ENCODE peak calls at places on chromosome 21, in nine cellular contexts. One of them, this sample, is unnamed. For H3K4me1, the result is how much of the 10 kb centered on the place peaks cover.

GRCh38 chr21:29025328-29025713 is 853 bp downstream of the USP16 start:
- DNase-seq in IMR-90: peak
- DNase-seq in neural progenitor cell: peak
- DNase-seq in mucosa of descending colon: no peak
- DNase-seq in ovary: no peak
- DNase-seq in colonic mucosa: no peak
- DNase-seq in heart left ventricle: no peak
- DNase-seq in spleen: no peak
- DNase-seq in kidney: no peak
- DNase-seq in this sample: no peak

GRCh38 chr21:33268736-33269441 is 2.7 kb downstream of the IL10RB start:
- DNase-seq in IMR-90: no peak
- DNase-seq in neural progenitor cell: no peak
- DNase-seq in mucosa of descending colon: peak
- DNase-seq in ovary: no peak
- DNase-seq in colonic mucosa: peak
- DNase-seq in heart left ventricle: peak
- DNase-seq in spleen: no peak
- DNase-seq in kidney: peak
- DNase-seq in this sample: no peak

GRCh38 chr21:38075833-38076567 is 159.7 kb upstream of the KCNJ6 start:
- DNase-seq in IMR-90: no peak
- DNase-seq in neural progenitor cell: no peak
- DNase-seq in mucosa of descending colon: no peak
- DNase-seq in ovary: no peak
- DNase-seq in colonic mucosa: no peak
- DNase-seq in heart left ventricle: no peak
- DNase-seq in spleen: no peak
- DNase-seq in kidney: no peak
- DNase-seq in this sample: no peak

GRCh38 chr21:15667010-15667409 is 62.8 kb upstream of the USP25 start:
- DNase-seq in IMR-90: peak
- DNase-seq in neural progenitor cell: no peak
- DNase-seq in mucosa of descending colon: no peak
- DNase-seq in ovary: no peak
- DNase-seq in colonic mucosa: no peak
- DNase-seq in heart left ventricle: no peak
- DNase-seq in spleen: no peak
- DNase-seq in kidney: no peak
- DNase-seq in this sample: peak

GRCh38 chr21:25582888-25583287 is 24.4 kb downstream of the MRPL39 start:
- DNase-seq in IMR-90: no peak
- DNase-seq in neural progenitor cell: no peak
- DNase-seq in mucosa of descending colon: no peak
- DNase-seq in ovary: no peak
- DNase-seq in colonic mucosa: no peak
- DNase-seq in heart left ventricle: no peak
- DNase-seq in spleen: no peak
- DNase-seq in kidney: no peak
- DNase-seq in this sample: no peak

GRCh38 chr21:8991088-8991907 is 1530.1 kb upstream of the TPTE start:
- DNase-seq in IMR-90: no peak
- DNase-seq in neural progenitor cell: no peak
- DNase-seq in mucosa of descending colon: no peak
- DNase-seq in ovary: no peak
- DNase-seq in colonic mucosa: no peak
- DNase-seq in heart left ventricle: no peak
- DNase-seq in spleen: no peak
- DNase-seq in kidney: no peak
- DNase-seq in this sample: peak

GRCh38 chr21:25487046-25487594 is 120.2 kb downstream of the MRPL39 start:
- DNase-seq in IMR-90: no peak
- DNase-seq in neural progenitor cell: no peak
- DNase-seq in mucosa of descending colon: no peak
- DNase-seq in ovary: no peak
- DNase-seq in colonic mucosa: no peak
- DNase-seq in heart left ventricle: no peak
- DNase-seq in spleen: no peak
- DNase-seq in kidney: no peak
- DNase-seq in this sample: no peak

GRCh38 chr21:14452031-14452778 is 69.3 kb upstream of the HSPA13 start:
- DNase-seq in IMR-90: no peak
- DNase-seq in neural progenitor cell: no peak
- DNase-seq in mucosa of descending colon: no peak
- DNase-seq in ovary: no peak
- DNase-seq in colonic mucosa: no peak
- DNase-seq in heart left ventricle: no peak
- DNase-seq in spleen: no peak
- DNase-seq in kidney: no peak
- DNase-seq in this sample: no peak

GRCh38 chr21:24899138-24899537 is 708.1 kb downstream of the MRPL39 start:
- DNase-seq in IMR-90: no peak
- DNase-seq in neural progenitor cell: no peak
- DNase-seq in mucosa of descending colon: no peak
- DNase-seq in ovary: no peak
- DNase-seq in colonic mucosa: no peak
- DNase-seq in heart left ventricle: no peak
- DNase-seq in spleen: no peak
- DNase-seq in kidney: no peak
- DNase-seq in this sample: no peak

GRCh38 chr21:38027901-38028300 is 111.6 kb upstream of the KCNJ6 start:
- DNase-seq in IMR-90: no peak
- DNase-seq in neural progenitor cell: no peak
- DNase-seq in mucosa of descending colon: no peak
- DNase-seq in ovary: no peak
- DNase-seq in colonic mucosa: no peak
- DNase-seq in heart left ventricle: no peak
- DNase-seq in spleen: no peak
- DNase-seq in kidney: no peak
- DNase-seq in this sample: peak

GRCh38 chr21:26140185-26140584 is 30.4 kb downstream of the APP start:
- DNase-seq in IMR-90: peak
- DNase-seq in neural progenitor cell: no peak
- DNase-seq in mucosa of descending colon: no peak
- DNase-seq in ovary: no peak
- DNase-seq in colonic mucosa: peak
- DNase-seq in heart left ventricle: peak
- DNase-seq in spleen: no peak
- DNase-seq in kidney: peak
- DNase-seq in this sample: peak

GRCh38 chr21:25350056-25350455 is 257.2 kb downstream of the MRPL39 start:
- DNase-seq in IMR-90: peak
- DNase-seq in neural progenitor cell: peak
- DNase-seq in mucosa of descending colon: no peak
- DNase-seq in ovary: no peak
- DNase-seq in colonic mucosa: no peak
- DNase-seq in heart left ventricle: no peak
- DNase-seq in spleen: no peak
- DNase-seq in kidney: no peak
- DNase-seq in this sample: no peak

GRCh38 chr21:26965567-26966359 is 1.1 kb downstream of the ADAMTS5 start:
- DNase-seq in IMR-90: peak
- DNase-seq in neural progenitor cell: peak
- DNase-seq in mucosa of descending colon: peak
- DNase-seq in ovary: peak
- DNase-seq in colonic mucosa: peak
- DNase-seq in heart left ventricle: peak
- DNase-seq in spleen: peak
- DNase-seq in kidney: peak
- DNase-seq in this sample: no peak

GRCh38 chr21:27622636-27623035 is 655.7 kb upstream of the ADAMTS5 start:
- DNase-seq in IMR-90: no peak
- DNase-seq in neural progenitor cell: no peak
- DNase-seq in mucosa of descending colon: no peak
- DNase-seq in ovary: no peak
- DNase-seq in colonic mucosa: no peak
- DNase-seq in heart left ventricle: no peak
- DNase-seq in spleen: no peak
- DNase-seq in kidney: no peak
- DNase-seq in this sample: no peak

GRCh38 chr21:25934771-25935224 is 200.0 kb downstream of the GABPA start:
- DNase-seq in IMR-90: peak
- DNase-seq in neural progenitor cell: no peak
- DNase-seq in mucosa of descending colon: no peak
- DNase-seq in ovary: no peak
- DNase-seq in colonic mucosa: peak
- DNase-seq in heart left ventricle: peak
- DNase-seq in spleen: no peak
- DNase-seq in kidney: peak
- DNase-seq in this sample: peak

GRCh38 chr21:44333701-44334636 is 5.2 kb downstream of the CFAP410 start:
- DNase-seq in IMR-90: no peak
- DNase-seq in neural progenitor cell: no peak
- DNase-seq in mucosa of descending colon: no peak
- DNase-seq in ovary: no peak
- DNase-seq in colonic mucosa: no peak
- DNase-seq in heart left ventricle: no peak
- DNase-seq in spleen: no peak
- DNase-seq in kidney: no peak
- DNase-seq in this sample: no peak
- H3K4me1 ChIP-seq in IMR-90: under half
- H3K4me1 ChIP-seq in neural progenitor cell: under half
- H3K4me1 ChIP-seq in mucosa of descending colon: under half
- H3K4me1 ChIP-seq in ovary: under half
- H3K4me1 ChIP-seq in colonic mucosa: under half
- H3K4me1 ChIP-seq in heart left ventricle: under half
- H3K4me1 ChIP-seq in spleen: under half
- H3K4me1 ChIP-seq in kidney: under half
- H3K4me1 ChIP-seq in this sample: under half

GRCh38 chr21:39854572-39854971 is 12.7 kb upstream of the PCP4 start:
- DNase-seq in IMR-90: no peak
- DNase-seq in neural progenitor cell: no peak
- DNase-seq in mucosa of descending colon: no peak
- DNase-seq in ovary: no peak
- DNase-seq in colonic mucosa: no peak
- DNase-seq in heart left ventricle: no peak
- DNase-seq in spleen: no peak
- DNase-seq in kidney: no peak
- DNase-seq in this sample: no peak
- TF ChIP-seq CTCF in IMR-90: no peak
- TF ChIP-seq CTCF in neural progenitor cell: peak
- TF ChIP-seq CTCF in mucosa of descending colon: no peak
- TF ChIP-seq CTCF in ovary: no peak
- TF ChIP-seq CTCF in colonic mucosa: no peak
- TF ChIP-seq CTCF in heart left ventricle: no peak
- TF ChIP-seq CTCF in spleen: no peak
- TF ChIP-seq CTCF in kidney: no peak
- TF ChIP-seq CTCF in this sample: no peak

DNA sequence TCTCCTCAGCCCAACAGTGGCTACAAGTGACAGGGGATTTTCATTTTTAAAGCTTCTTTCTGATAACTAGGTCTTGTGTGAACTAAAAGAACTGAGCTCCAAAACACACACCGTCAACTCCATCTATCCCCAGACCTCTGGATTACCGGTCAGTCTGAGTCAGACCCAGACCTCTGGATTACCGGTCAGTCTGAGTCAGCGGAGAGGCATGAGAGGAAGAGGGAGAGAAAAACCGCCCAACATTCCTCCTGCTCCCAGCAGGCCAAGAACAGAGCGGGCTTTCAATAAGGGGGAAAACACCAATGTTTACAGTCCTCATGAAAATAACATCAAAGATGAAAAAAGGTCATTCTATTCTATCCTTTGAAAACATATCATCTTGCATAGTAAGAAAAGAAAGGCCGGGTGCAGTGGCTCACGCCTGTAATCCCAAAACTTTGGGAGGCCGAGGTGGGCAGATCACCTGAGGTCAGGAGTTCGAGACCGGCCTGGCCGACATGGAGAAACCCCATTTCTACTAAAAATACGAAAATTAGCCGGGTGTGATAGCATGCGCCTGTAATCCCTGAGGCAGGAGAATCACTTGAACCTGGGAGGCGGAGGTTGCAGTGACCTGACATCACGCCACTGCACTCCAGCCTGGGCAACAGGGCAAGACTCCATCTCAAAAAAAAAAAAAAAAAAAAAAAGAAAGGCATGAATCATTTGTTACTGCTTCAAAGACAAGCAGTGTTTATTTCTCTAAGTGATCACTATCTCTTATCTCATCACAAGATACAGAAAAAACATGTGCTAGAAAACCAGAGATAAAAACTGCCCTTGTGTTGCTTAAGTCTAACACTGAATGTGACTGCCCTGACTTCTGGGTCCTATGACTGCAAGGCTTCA is 3.4 kb downstream of the PTTG1IP start:
- DNase-seq in IMR-90: peak
- DNase-seq in neural progenitor cell: peak
- DNase-seq in mucosa of descending colon: peak
- DNase-seq in ovary: peak
- DNase-seq in colonic mucosa: no peak
- DNase-seq in heart left ventricle: peak
- DNase-seq in spleen: no peak
- DNase-seq in kidney: peak
- DNase-seq in this sample: peak
- H3K4me1 ChIP-seq in IMR-90: under half
- H3K4me1 ChIP-seq in neural progenitor cell: under half
- H3K4me1 ChIP-seq in mucosa of descending colon: under half
- H3K4me1 ChIP-seq in ovary: under half
- H3K4me1 ChIP-seq in colonic mucosa: under half
- H3K4me1 ChIP-seq in heart left ventricle: half or more
- H3K4me1 ChIP-seq in spleen: half or more
- H3K4me1 ChIP-seq in kidney: under half
- H3K4me1 ChIP-seq in this sample: half or more

GRCh38 chr21:40769231-40769630 is 77.7 kb downstream of the DSCAM start:
- DNase-seq in IMR-90: no peak
- DNase-seq in neural progenitor cell: no peak
- DNase-seq in mucosa of descending colon: no peak
- DNase-seq in ovary: no peak
- DNase-seq in colonic mucosa: no peak
- DNase-seq in heart left ventricle: no peak
- DNase-seq in spleen: no peak
- DNase-seq in kidney: no peak
- DNase-seq in this sample: no peak

GRCh38 chr21:40770435-40771055 is 76.4 kb downstream of the DSCAM start:
- DNase-seq in IMR-90: no peak
- DNase-seq in neural progenitor cell: no peak
- DNase-seq in mucosa of descending colon: no peak
- DNase-seq in ovary: no peak
- DNase-seq in colonic mucosa: no peak
- DNase-seq in heart left ventricle: no peak
- DNase-seq in spleen: no peak
- DNase-seq in kidney: no peak
- DNase-seq in this sample: no peak

GRCh38 chr21:40765771-40766170 is 81.2 kb downstream of the DSCAM start:
- DNase-seq in IMR-90: no peak
- DNase-seq in neural progenitor cell: no peak
- DNase-seq in mucosa of descending colon: no peak
- DNase-seq in ovary: no peak
- DNase-seq in colonic mucosa: no peak
- DNase-seq in heart left ventricle: no peak
- DNase-seq in spleen: no peak
- DNase-seq in kidney: no peak
- DNase-seq in this sample: no peak

DNA sequence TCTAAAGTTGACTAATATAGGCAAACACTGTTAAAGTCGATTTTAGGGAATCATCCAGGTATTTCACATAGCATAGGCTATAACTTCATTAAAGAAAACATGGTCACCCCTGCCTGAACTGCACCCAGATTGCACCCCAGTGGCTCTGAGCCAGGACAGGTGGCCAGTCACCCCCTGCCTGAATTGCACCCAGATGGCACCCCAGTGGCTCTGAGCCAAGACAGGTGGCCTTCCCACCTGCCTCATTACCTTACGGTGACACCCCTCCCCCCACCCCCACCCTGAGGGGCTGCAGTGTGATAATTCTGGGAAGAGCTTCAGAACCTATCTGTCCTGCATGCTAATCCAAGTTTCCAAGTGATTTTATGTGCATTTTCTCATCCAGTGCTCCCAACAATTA is 78.9 kb downstream of the DSCAM start:
- DNase-seq in IMR-90: no peak
- DNase-seq in neural progenitor cell: no peak
- DNase-seq in mucosa of descending colon: no peak
- DNase-seq in ovary: no peak
- DNase-seq in colonic mucosa: no peak
- DNase-seq in heart left ventricle: no peak
- DNase-seq in spleen: no peak
- DNase-seq in kidney: no peak
- DNase-seq in this sample: no peak
- TF ChIP-seq CTCF in IMR-90: no peak
- TF ChIP-seq CTCF in neural progenitor cell: no peak
- TF ChIP-seq CTCF in mucosa of descending colon: no peak
- TF ChIP-seq CTCF in ovary: no peak
- TF ChIP-seq CTCF in colonic mucosa: no peak
- TF ChIP-seq CTCF in heart left ventricle: no peak
- TF ChIP-seq CTCF in spleen: no peak
- TF ChIP-seq CTCF in kidney: no peak
- TF ChIP-seq CTCF in this sample: no peak

This sample was measured in A549.